ENCODE peak calls at places on chromosomes 3 and 15, in seven cellular contexts. Z is AG10803, E is epithelial cell of esophagus, S is fibroblast of mammary gland, K is GM12865, W is A549, T is GM10248. B is an unnamed sample.

GRCh38 chr3:15470804-15471203 is 43.4 kb downstream of the EAF1 start:
- DNase-seq in Z (no peak), E (no peak), S (no peak), K (no peak), W (no peak), T (no peak), B (no peak)

GRCh38 chr3:38000242-38000916 is 9.8 kb downstream of the VILL start:
- DNase-seq in Z (no peak), E (no peak), S (no peak), K (no peak), W (no peak), T (no peak), B (no peak)

GRCh38 chr3:103127737-103128136 is 692.9 kb downstream of the ZPLD1 start:
- DNase-seq in Z (no peak), E (peak), S (no peak), K (peak), W (no peak), T (peak), B (peak)

GRCh38 chr3:43102773-43103480 is 3.0 kb downstream of the POMGNT2 start:
- DNase-seq in Z (no peak), E (no peak), S (no peak), K (no peak), W (no peak), T (no peak), B (peak)

GRCh38 chr15:56794923-56795329 is 61.6 kb upstream of the ZNF280D start:
- DNase-seq in Z (peak), E (no peak), S (peak), K (no peak), W (no peak), T (no peak), B (peak)

GRCh38 chr3:167609156-167609555 is 44.6 kb downstream of the WDR49 start:
- DNase-seq in Z (no peak), E (no peak), S (no peak), K (no peak), W (no peak), T (no peak), B (no peak)

GRCh38 chr3:23840521-23840920 is 34.8 kb downstream of the UBE2E1 start:
- DNase-seq in Z (no peak), E (no peak), S (no peak), K (no peak), W (no peak), T (no peak), B (no peak)

GRCh38 chr15:82625136-82625535 is 22.0 kb downstream of the CPEB1 start:
- DNase-seq in Z (peak), E (no peak), S (no peak), K (no peak), W (no peak), T (no peak), B (no peak)

GRCh38 chr3:159818399-159818798 is 170.2 kb upstream of the IL12A start:
- DNase-seq in Z (no peak), E (no peak), S (no peak), K (no peak), W (no peak), T (no peak), B (no peak)

GRCh38 chr15:100729461-100729860 is 127.1 kb downstream of the ASB7 start:
- DNase-seq in Z (no peak), E (no peak), S (no peak), K (no peak), W (no peak), T (no peak), B (no peak)

GRCh38 chr3:27616031-27616430 is 106.1 kb downstream of the EOMES start:
- DNase-seq in Z (peak), E (no peak), S (no peak), K (no peak), W (no peak), T (no peak), B (no peak)

GRCh38 chr3:170598091-170598502 is 12.2 kb upstream of the SLC7A14 start:
- DNase-seq in Z (no peak), E (no peak), S (no peak), K (no peak), W (no peak), T (no peak), B (no peak)

GRCh38 chr3:111244760-111245159 is 173.1 kb downstream of the NECTIN3 start:
- DNase-seq in Z (peak), E (no peak), S (no peak), K (no peak), W (no peak), T (no peak), B (no peak)

GRCh38 chr3:159252772-159253384 is 451.0 kb downstream of the MFSD1 start:
- DNase-seq in Z (peak), E (peak), S (peak), K (peak), W (peak), T (peak), B (peak)

GRCh38 chr15:31525988-31526665 is 199.5 kb downstream of the KLF13 start:
- DNase-seq in Z (no peak), E (no peak), S (no peak), K (no peak), W (no peak), T (no peak), B (no peak)

GRCh38 chr15:29934251-29934650 is 112.0 kb upstream of the TJP1 start:
- DNase-seq in Z (peak), E (peak), S (peak), K (no peak), W (peak), T (no peak), B (peak)

GRCh38 chr3:140922634-140923033 is 19.0 kb upstream of the SLC25A36 start:
- DNase-seq in Z (peak), E (peak), S (peak), K (peak), W (peak), T (peak), B (peak)

GRCh38 chr3:50264964-50265485 is 3.9 kb upstream of the SEMA3B start:
- DNase-seq in Z (no peak), E (peak), S (no peak), K (no peak), W (no peak), T (no peak), B (no peak)

GRCh38 chr3:108552267-108553159 is 36.7 kb downstream of the CIP2A start:
- DNase-seq in Z (peak), E (peak), S (peak), K (peak), W (peak), T (peak), B (peak)

GRCh38 chr15:70066422-70066821 is 31.3 kb downstream of the TLE3 start:
- DNase-seq in Z (peak), E (no peak), S (peak), K (no peak), W (no peak), T (no peak), B (no peak)

GRCh38 chr3:188706176-188706575 is 465.6 kb upstream of the TPRG1 start:
- DNase-seq in Z (no peak), E (peak), S (peak), K (no peak), W (no peak), T (no peak), B (no peak)

GRCh38 chr3:160003520-160004128 is 15.0 kb downstream of the IL12A start:
- DNase-seq in Z (peak), E (peak), S (peak), K (peak), W (peak), T (peak), B (peak)

GRCh38 chr3:100880072-100880471 is 113.1 kb downstream of the ABI3BP start:
- DNase-seq in Z (peak), E (no peak), S (peak), K (no peak), W (no peak), T (no peak), B (no peak)

GRCh38 chr15:99916668-99917223 is 183.5 kb upstream of the LYSMD4 start:
- DNase-seq in Z (no peak), E (no peak), S (no peak), K (no peak), W (no peak), T (no peak), B (no peak)

GRCh38 chr15:76354823-76355440 is 18.4 kb downstream of the ISL2 start:
- DNase-seq in Z (no peak), E (no peak), S (no peak), K (no peak), W (no peak), T (no peak), B (no peak)

GRCh38 chr3:15453991-15454625 is 26.7 kb downstream of the EAF1 start:
- DNase-seq in Z (no peak), E (no peak), S (no peak), K (no peak), W (no peak), T (no peak), B (no peak)

GRCh38 chr3:128730521-128730920 is 4.5 kb downstream of the RAB7A start:
- DNase-seq in Z (no peak), E (no peak), S (no peak), K (peak), W (no peak), T (no peak), B (peak)

GRCh38 chr3:61371123-61371522 is 119.9 kb upstream of the FHIT start:
- DNase-seq in Z (no peak), E (peak), S (peak), K (peak), W (peak), T (peak), B (peak)

GRCh38 chr3:175475765-175476164 is 616.6 kb downstream of the NAALADL2 start:
- DNase-seq in Z (no peak), E (no peak), S (no peak), K (no peak), W (no peak), T (no peak), B (no peak)

GRCh38 chr3:66035763-66036477 is 2.8 kb downstream of the MAGI1 start:
- DNase-seq in Z (no peak), E (peak), S (no peak), K (no peak), W (no peak), T (no peak), B (peak)

GRCh38 chr15:101394056-101394630 is 95.4 kb downstream of the PCSK6 start:
- DNase-seq in Z (no peak), E (no peak), S (no peak), K (no peak), W (no peak), T (no peak), B (no peak)

GRCh38 chr3:31307131-31307785 is 225.5 kb upstream of the STT3B start:
- DNase-seq in Z (no peak), E (peak), S (no peak), K (no peak), W (no peak), T (no peak), B (peak)

GRCh38 chr3:168889666-168890065 is 773.8 kb downstream of the MECOM start:
- DNase-seq in Z (no peak), E (peak), S (no peak), K (no peak), W (no peak), T (no peak), B (no peak)

GRCh38 chr3:114874447-114874846 is 272.6 kb downstream of the ZBTB20 start:
- DNase-seq in Z (no peak), E (no peak), S (no peak), K (no peak), W (no peak), T (no peak), B (peak)

GRCh38 chr3:46098319-46098761 is 71.1 kb upstream of the XCR1 start:
- DNase-seq in Z (peak), E (peak), S (peak), K (peak), W (no peak), T (peak), B (peak)

GRCh38 chr3:108380128-108380795 is 83.9 kb downstream of the HHLA2 start:
- DNase-seq in Z (no peak), E (no peak), S (no peak), K (no peak), W (no peak), T (no peak), B (no peak)

GRCh38 chr3:63279442-63279841 is 1.3 kb downstream of the SYNPR start:
- DNase-seq in Z (no peak), E (no peak), S (no peak), K (no peak), W (no peak), T (no peak), B (no peak)

GRCh38 chr15:48833526-48833925 is 22.7 kb upstream of the CEP152 start:
- DNase-seq in Z (no peak), E (no peak), S (no peak), K (no peak), W (no peak), T (no peak), B (no peak)

DNA sequence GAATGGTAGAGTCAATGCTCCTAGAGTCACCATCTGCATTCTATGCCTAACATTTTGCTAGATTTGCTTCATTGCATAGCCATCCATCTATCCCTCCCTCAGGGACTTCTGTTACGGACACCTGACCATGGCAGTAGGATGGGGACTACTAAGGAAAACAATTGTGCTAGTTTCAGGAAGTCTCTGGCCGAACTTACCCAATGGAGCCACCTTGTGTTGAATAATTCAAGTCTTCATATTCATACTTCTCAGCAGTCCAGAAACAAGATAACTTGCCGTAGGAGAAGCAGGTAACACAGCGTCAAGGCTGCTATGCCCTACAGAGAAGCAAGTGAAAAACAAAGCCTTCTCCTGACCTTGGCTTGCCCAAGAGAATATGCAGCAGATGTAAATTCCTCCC is 685.3 kb downstream of the GRM7 start:
- DNase-seq in Z (no peak), E (peak), S (peak), K (no peak), W (peak), T (no peak), B (peak)
- TF ChIP-seq CTCF in Z (no peak), E (peak), S (peak), K (no peak), W (no peak), T (no peak), B (peak)

GRCh38 chr15:79027532-79028410 is 62.8 kb downstream of the RASGRF1 start:
- DNase-seq in Z (no peak), E (peak), S (no peak), K (no peak), W (no peak), T (no peak), B (no peak)

GRCh38 chr15:79025201-79025600 is 65.4 kb downstream of the RASGRF1 start:
- DNase-seq in Z (no peak), E (no peak), S (no peak), K (peak), W (no peak), T (peak), B (no peak)

GRCh38 chr15:79025802-79026201 is 64.8 kb downstream of the RASGRF1 start:
- DNase-seq in Z (no peak), E (no peak), S (no peak), K (peak), W (no peak), T (no peak), B (no peak)

GRCh38 chr15:79023918-79024317 is 66.7 kb downstream of the RASGRF1 start:
- DNase-seq in Z (no peak), E (no peak), S (no peak), K (no peak), W (no peak), T (no peak), B (no peak)

DNA sequence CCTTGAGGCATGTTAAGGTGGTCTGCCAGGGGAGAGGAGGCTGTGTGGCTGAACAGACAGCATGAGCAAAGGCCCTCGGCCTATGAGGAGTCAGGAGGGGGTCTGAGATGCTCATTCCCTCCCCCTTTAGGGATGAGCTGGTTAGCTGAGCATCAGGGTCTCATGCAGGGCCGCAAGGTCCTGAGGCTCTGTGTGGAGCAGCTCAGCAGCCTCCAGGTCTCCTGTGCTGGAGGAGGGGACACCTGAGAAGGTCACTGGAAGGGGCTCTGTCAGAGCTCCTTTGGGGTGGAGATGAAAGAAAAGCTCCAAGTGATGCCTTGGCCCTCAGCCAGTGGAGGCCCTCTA is 67.1 kb downstream of the RASGRF1 start:
- DNase-seq in Z (no peak), E (no peak), S (no peak), K (no peak), W (no peak), T (no peak), B (no peak)
- TF ChIP-seq CTCF in Z (no peak), E (no peak), S (no peak), K (no peak), W (no peak), T (no peak), B (no peak)

DNA sequence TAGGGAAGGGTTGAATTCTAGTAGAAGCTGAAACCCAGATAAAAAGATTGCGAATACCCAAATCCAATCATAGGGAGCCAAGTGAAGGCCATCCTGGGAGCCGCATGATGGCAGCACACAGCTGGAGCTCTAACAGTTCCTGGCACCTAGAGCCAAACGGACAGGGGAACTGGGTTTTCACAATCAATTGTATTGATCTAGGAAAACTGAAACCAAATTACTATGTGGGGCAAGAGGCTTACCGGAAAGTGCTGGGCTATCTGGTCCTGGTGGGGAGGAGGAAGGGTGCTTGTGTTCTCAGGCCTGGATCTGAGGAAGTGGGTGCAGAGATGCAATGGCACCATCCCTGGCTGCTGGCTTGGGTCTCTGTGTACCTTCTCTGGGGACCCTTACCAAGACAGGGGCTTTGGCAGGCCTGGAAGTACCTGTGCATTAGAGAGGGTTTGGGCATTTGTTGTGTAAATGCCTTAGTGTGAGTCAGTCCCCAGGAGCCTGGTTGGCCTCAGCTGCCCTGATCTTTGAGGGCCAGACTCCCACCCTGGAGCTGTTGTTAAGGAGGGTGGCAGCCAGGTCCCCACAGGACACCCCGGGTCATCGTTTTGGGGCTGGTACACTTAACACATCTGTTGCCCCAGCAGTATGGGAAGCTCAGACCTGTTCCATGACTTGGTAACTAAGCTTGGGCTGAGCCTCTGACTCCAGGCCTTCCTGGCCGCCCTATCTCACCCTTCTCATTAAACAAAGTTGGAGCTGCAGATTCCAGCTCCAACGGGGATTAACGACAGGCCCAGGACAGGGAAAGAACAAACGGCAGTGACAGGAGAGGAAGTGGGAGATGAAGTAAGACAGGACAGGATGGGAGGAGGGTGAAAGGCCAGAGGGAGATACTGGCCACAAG is 8.9 kb upstream of the FURIN start:
- DNase-seq in Z (no peak), E (no peak), S (no peak), K (no peak), W (no peak), T (no peak), B (no peak)
- TF ChIP-seq CTCF in Z (peak), E (no peak), S (no peak), K (no peak), W (no peak), T (no peak), B (no peak)

DNA sequence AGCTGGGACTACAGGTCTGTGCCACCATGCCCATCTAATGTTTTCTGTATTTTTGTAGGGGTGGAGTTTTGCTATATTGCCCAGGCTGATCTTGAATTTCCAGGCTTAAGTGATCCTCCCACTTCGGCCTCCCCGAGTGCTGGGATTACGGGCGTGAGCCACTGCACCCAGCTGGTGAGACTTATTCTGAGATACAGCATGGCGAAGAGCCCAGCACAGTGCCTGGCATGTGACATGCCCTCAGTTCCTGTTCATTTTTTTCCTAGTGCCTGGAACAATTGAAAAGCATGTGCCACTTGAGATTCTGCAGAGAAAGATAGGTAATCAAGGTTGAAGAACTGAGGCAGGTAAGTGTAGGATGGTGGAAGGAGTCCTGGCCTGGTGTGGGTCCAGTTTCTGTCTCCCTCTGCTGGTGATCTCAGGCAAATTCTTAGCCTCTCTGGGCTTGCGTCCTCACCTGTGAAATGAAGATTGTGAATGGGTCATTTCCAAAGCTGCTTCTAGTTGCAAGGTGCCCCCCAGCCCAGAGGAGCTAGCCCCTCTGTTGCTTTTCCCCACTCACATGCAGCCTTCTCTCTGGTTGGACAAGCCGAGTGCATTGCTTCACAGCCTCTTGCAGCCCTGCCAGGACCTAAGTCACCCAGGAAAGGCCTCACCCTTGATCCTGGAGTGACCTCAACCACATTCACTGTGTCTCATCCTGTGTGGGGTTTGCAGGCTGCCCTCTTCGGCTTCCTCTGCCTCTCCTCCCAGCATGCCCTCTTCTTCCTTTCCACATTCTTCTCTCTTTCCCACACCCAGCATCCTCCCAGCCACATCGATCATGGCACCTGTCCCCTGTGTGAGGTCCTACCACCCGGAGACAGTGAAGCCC is 4.3 kb upstream of the RHCG start:
- DNase-seq in Z (no peak), E (peak), S (no peak), K (peak), W (no peak), T (no peak), B (no peak)
- TF ChIP-seq CTCF in Z (peak), E (peak), S (peak), K (peak), W (peak), T (no peak), B (peak)

GRCh38 chr15:41695750-41696436 is 35.7 kb downstream of the MGA start:
- DNase-seq in Z (no peak), E (peak), S (peak), K (peak), W (peak), T (peak), B (peak)
- TF ChIP-seq CTCF in Z (no peak), E (peak), S (peak), K (peak), W (peak), T (peak), B (peak)

GRCh38 chr3:164375538-164375937 is 702.8 kb downstream of the SI start:
- DNase-seq in Z (peak), E (no peak), S (peak), K (no peak), W (no peak), T (no peak), B (no peak)

GRCh38 chr3:164377466-164377865 is 700.8 kb downstream of the SI start:
- DNase-seq in Z (no peak), E (no peak), S (no peak), K (no peak), W (no peak), T (no peak), B (no peak)

GRCh38 chr3:164370970-164371369 is 707.3 kb downstream of the SI start:
- DNase-seq in Z (no peak), E (no peak), S (no peak), K (no peak), W (no peak), T (no peak), B (no peak)

GRCh38 chr3:164380156-164380555 is 698.1 kb downstream of the SI start:
- DNase-seq in Z (no peak), E (peak), S (no peak), K (no peak), W (no peak), T (no peak), B (no peak)

GRCh38 chr3:164375995-164376394 is 702.3 kb downstream of the SI start:
- DNase-seq in Z (no peak), E (no peak), S (peak), K (no peak), W (no peak), T (no peak), B (no peak)
- TF ChIP-seq CTCF in Z (no peak), E (no peak), S (no peak), K (no peak), W (no peak), T (no peak), B (no peak)